ENCODE peak calls at places on chromosome 21, in nine cellular contexts. E is fibroblast of pulmonary artery, S is PC-9, L is thyroid gland, O is HFF-Myc, N is PC-3, Q is H9, X is heart left ventricle, Z is activated B cell treated with CpG ODN at 0.5 μM for 24 hours. B is an unnamed sample.
A peak's percentile ranks its signal among the peaks of the same experiment; 100 is the strongest.

GRCh38 chr21:28215214-28215954 is 777.3 kb downstream of the LTN1 start:
- DNase-seq in N (peak; percentile 92), O (no peak), Q (no peak), Z (no peak), L (no peak), X (no peak), S (no peak), E (peak; percentile 88), B (no peak)

GRCh38 chr21:24895885-24896734 is 711.2 kb downstream of the MRPL39 start:
- DNase-seq in N (peak; percentile 58), E (peak; percentile 8), O (no peak), L (no peak), Q (no peak), X (no peak), Z (no peak), S (no peak), B (no peak)

GRCh38 chr21:32611471-32611997 is 643 bp downstream of the CFAP298 start:
- DNase-seq in L (peak; percentile 39), Q (no peak), N (peak; percentile 17), S (no peak), O (no peak), Z (peak; percentile 22), X (no peak), E (peak; percentile 17), B (peak; percentile 66)

GRCh38 chr21:25708467-25709065 is 26.1 kb downstream of the ATP5PF start:
- DNase-seq in E (peak; percentile 68), O (peak; percentile 14), S (no peak), N (peak; percentile 65), Q (no peak), X (no peak), Z (no peak), L (peak; percentile 39), B (peak; percentile 52)

GRCh38 chr21:26099610-26100219 is 70.9 kb downstream of the APP start:
- DNase-seq in N (no peak), O (no peak), X (no peak), L (no peak), Z (no peak), S (no peak), E (peak; percentile 53), Q (no peak), B (no peak)

GRCh38 chr21:26769613-26770188 is 75.5 kb downstream of the ADAMTS1 start:
- DNase-seq in X (no peak), Z (no peak), E (peak; percentile 78), L (no peak), S (no peak), N (peak; percentile 63), Q (no peak), O (no peak), B (no peak)

GRCh38 chr21:26546698-26547097 is 26.4 kb downstream of the CYYR1 start:
- DNase-seq in N (no peak), X (peak; percentile 59), Z (no peak), S (no peak), L (no peak), O (no peak), Q (no peak), E (no peak), B (no peak)

GRCh38 chr21:17925900-17926299 is 106.7 kb upstream of the C21orf91 start:
- DNase-seq in O (no peak), N (peak; percentile 50), X (no peak), Z (no peak), E (peak; percentile 45), L (no peak), S (no peak), Q (no peak), B (no peak)

GRCh38 chr21:31497939-31498338 is 153.9 kb upstream of the TIAM1 start:
- DNase-seq in N (no peak), Q (no peak), S (no peak), L (no peak), Z (no peak), X (no peak), O (no peak), E (no peak), B (no peak)

GRCh38 chr21:31501921-31502320 is 157.6 kb upstream of the SOD1 start:
- DNase-seq in E (no peak), L (no peak), N (peak; percentile 87), Z (no peak), O (no peak), S (peak; percentile 89), X (no peak), Q (no peak), B (no peak)

GRCh38 chr21:31500071-31500470 is 156.0 kb upstream of the TIAM1 start:
- DNase-seq in L (no peak), N (no peak), X (no peak), S (no peak), Z (no peak), O (no peak), Q (no peak), E (no peak), B (no peak)

GRCh38 chr21:31500976-31501375 is 156.9 kb upstream of the TIAM1 start:
- DNase-seq in S (no peak), O (no peak), N (no peak), Q (no peak), X (no peak), Z (no peak), L (no peak), E (no peak), B (no peak)

GRCh38 chr21:31498985-31499384 is 154.9 kb upstream of the TIAM1 start:
- DNase-seq in Z (no peak), L (no peak), Q (no peak), E (no peak), S (no peak), N (no peak), X (no peak), O (no peak), B (no peak)
- TF ChIP-seq CTCF in Z (no peak), L (no peak), Q (peak; percentile 51), E (no peak), S (no peak), N (peak; percentile 20), X (no peak), O (no peak), B (no peak)

GRCh38 chr21:39176312-39176711 is 6.9 kb downstream of the PSMG1 start:
- DNase-seq in E (no peak), X (no peak), Z (no peak), S (no peak), L (no peak), N (no peak), Q (no peak), O (no peak), B (no peak)
- TF ChIP-seq CTCF in E (no peak), X (no peak), Z (no peak), S (no peak), L (no peak), N (no peak), Q (no peak), O (no peak), B (no peak)

GRCh38 chr21:45613396-45613795 is 30.1 kb upstream of the PCBP3 start:
- DNase-seq in X (no peak), Z (peak; percentile 3), N (no peak), L (no peak), E (no peak), Q (peak; percentile 18), S (no peak), O (no peak), B (no peak)

GRCh38 chr21:45613881-45614280 is 29.6 kb upstream of the PCBP3 start:
- DNase-seq in Q (peak; percentile 16), L (no peak), O (no peak), X (no peak), S (no peak), E (no peak), Z (no peak), N (no peak), B (no peak)

GRCh38 chr21:45612096-45613019 is 31.2 kb upstream of the PCBP3 start:
- DNase-seq in N (peak; percentile 82), Z (peak; percentile 1), S (no peak), Q (peak; percentile 18), L (no peak), O (no peak), E (peak; percentile 82), X (no peak), B (no peak)

GRCh38 chr21:45617021-45617930 is 26.2 kb upstream of the PCBP3 start:
- DNase-seq in Q (peak; percentile 53), E (no peak), Z (peak; percentile 10), N (no peak), O (no peak), L (no peak), X (no peak), S (no peak), B (no peak)

DNA sequence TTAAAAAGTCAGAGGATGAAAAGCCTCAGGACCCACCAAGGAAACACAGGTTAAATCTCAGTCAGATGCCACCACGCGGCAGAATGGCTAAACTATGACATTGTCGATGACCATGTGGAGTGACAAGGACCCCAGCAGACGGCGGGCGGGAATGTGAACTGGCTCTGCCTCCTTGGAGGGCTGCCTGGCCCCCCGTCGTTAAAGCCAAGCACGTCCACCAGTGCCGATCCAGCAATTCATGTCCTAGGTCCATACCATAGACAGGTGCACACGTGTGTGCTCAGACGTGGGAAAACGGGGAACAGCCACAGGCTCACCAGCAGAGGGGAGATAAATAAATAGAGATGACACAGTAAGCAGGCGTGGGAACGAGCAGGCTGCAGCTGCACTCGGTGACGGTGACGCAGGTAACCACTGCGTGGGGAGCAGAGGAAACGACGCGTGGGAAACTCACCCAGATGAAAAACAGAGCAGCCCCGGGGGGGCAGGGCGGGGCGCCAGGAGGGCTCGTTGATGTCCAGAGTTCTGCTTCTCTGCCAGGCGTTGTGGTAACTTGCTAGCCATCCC is 28.3 kb upstream of the PCBP3 start:
- DNase-seq in S (no peak), N (peak; percentile 41), E (peak; percentile 41), Z (peak; percentile 25), Q (peak; percentile 20), O (no peak), L (no peak), X (no peak), B (peak; percentile 55)
- TF ChIP-seq CTCF in S (no peak), N (no peak), E (no peak), Z (no peak), Q (no peak), O (no peak), L (no peak), X (no peak), B (peak; percentile 10)

GRCh38 chr21:35014302-35015044 is 34.6 kb downstream of the RUNX1 start:
- DNase-seq in X (no peak), Q (no peak), O (no peak), L (no peak), S (peak; percentile 85), Z (no peak), E (no peak), N (peak; percentile 54), B (no peak)

GRCh38 chr21:35010450-35010849 is 38.7 kb downstream of the RUNX1 start:
- DNase-seq in S (no peak), Q (no peak), N (no peak), E (no peak), Z (no peak), L (no peak), X (no peak), O (no peak), B (no peak)

GRCh38 chr21:35007348-35007747 is 41.8 kb downstream of the RUNX1 start:
- DNase-seq in X (no peak), E (no peak), O (no peak), S (no peak), N (no peak), Z (no peak), L (no peak), Q (no peak), B (no peak)

GRCh38 chr21:35015435-35016024 is 33.6 kb downstream of the RUNX1 start:
- DNase-seq in O (no peak), L (no peak), X (no peak), N (no peak), S (no peak), Q (no peak), E (no peak), Z (no peak), B (no peak)

DNA sequence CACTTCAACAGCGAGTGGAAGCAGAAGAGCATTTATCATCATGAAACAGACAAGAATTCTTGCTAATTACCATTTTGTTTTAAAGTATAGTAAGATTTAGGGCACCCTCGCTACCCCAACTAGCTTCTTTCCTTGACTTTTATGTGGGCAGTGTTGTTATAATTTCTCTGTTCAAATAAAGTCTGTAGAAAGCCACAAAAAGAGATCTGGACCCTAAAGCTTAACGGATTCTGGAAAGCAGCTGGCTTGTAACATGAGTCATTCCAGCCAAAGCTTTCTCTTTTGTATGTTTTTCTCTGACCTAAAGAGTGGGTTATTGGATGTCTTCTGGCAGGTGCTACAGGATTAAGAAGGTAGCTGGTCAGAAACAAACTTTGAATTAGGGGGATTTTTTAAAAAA is 37.4 kb downstream of the RUNX1 start:
- DNase-seq in L (no peak), E (no peak), S (no peak), O (no peak), Z (no peak), Q (no peak), X (no peak), N (peak; percentile 40), B (no peak)
- TF ChIP-seq CTCF in L (no peak), E (no peak), S (no peak), O (no peak), Z (no peak), Q (no peak), X (no peak), N (no peak), B (no peak)

B was measured in GM10248.